ENCODE peak calls at places on chromosome 17, in seven cellular contexts. I is CD8-positive, alpha-beta memory T cell; R is lung; Z is iPS DF 6.9; D is A673; M is spleen; S is tibial nerve. B is an unnamed sample. For H3K27me3, the result is how much of the 10 kb centered on the place peaks cover.

GRCh38 chr17:55238197-55238930 is 26.4 kb upstream of the HLF start:
- DNase-seq in I (peak), R (peak), Z (peak), D (peak), M (peak), S (peak), B (peak)

GRCh38 chr17:11238710-11239109 is 2.3 kb upstream of the SHISA6 start:
- DNase-seq in I (no peak), R (no peak), Z (no peak), D (no peak), M (no peak), S (no peak), B (no peak)

GRCh38 chr17:59234631-59235030 is 14.3 kb downstream of the GDPD1 start:
- DNase-seq in I (no peak), R (no peak), Z (no peak), D (no peak), M (no peak), S (no peak), B (peak)

GRCh38 chr17:79792371-79792871 is 4.5 kb downstream of the CBX8 start:
- DNase-seq in I (no peak), R (no peak), Z (no peak), D (no peak), M (no peak), S (no peak), B (no peak)

GRCh38 chr17:61247438-61247837 is 152.2 kb upstream of the TBX2 start:
- DNase-seq in I (no peak), R (no peak), Z (no peak), D (no peak), M (no peak), S (peak), B (peak)

GRCh38 chr17:77909236-77909635 is 49.3 kb upstream of the TNRC6C start:
- DNase-seq in I (no peak), R (no peak), Z (no peak), D (no peak), M (peak), S (no peak), B (no peak)

GRCh38 chr17:2939714-2940351 is 123.6 kb downstream of the OR1D5 start:
- DNase-seq in I (no peak), R (no peak), Z (no peak), D (no peak), M (no peak), S (no peak), B (no peak)

GRCh38 chr17:43940630-43941029 is 1.6 kb downstream of the PPY start:
- DNase-seq in I (no peak), R (no peak), Z (no peak), D (peak), M (no peak), S (no peak), B (peak)

GRCh38 chr17:49210158-49211029 is at the start of the genes ABI3 and GNGT2:
- DNase-seq in I (peak), R (no peak), Z (no peak), D (peak), M (peak), S (no peak), B (peak)

GRCh38 chr17:48241131-48241591 is 133.6 kb downstream of the SNX11 start:
- DNase-seq in I (no peak), R (peak), Z (no peak), D (peak), M (no peak), S (no peak), B (peak)

GRCh38 chr17:45228121-45228941 is 6.6 kb downstream of the FMNL1 start:
- DNase-seq in I (peak), R (no peak), Z (no peak), D (no peak), M (peak), S (no peak), B (peak)

GRCh38 chr17:33457477-33457876 is 164.4 kb upstream of the ASIC2 start:
- DNase-seq in I (no peak), R (no peak), Z (no peak), D (no peak), M (no peak), S (no peak), B (no peak)

GRCh38 chr17:33463887-33464286 is 170.8 kb upstream of the ASIC2 start:
- DNase-seq in I (no peak), R (no peak), Z (no peak), D (no peak), M (no peak), S (no peak), B (peak)

GRCh38 chr17:33459078-33459940 is 166.2 kb upstream of the ASIC2 start:
- DNase-seq in I (no peak), R (no peak), Z (peak), D (no peak), M (no peak), S (no peak), B (peak)

GRCh38 chr17:33464669-33465275 is 171.7 kb upstream of the ASIC2 start:
- DNase-seq in I (no peak), R (no peak), Z (no peak), D (peak), M (no peak), S (no peak), B (peak)

DNA sequence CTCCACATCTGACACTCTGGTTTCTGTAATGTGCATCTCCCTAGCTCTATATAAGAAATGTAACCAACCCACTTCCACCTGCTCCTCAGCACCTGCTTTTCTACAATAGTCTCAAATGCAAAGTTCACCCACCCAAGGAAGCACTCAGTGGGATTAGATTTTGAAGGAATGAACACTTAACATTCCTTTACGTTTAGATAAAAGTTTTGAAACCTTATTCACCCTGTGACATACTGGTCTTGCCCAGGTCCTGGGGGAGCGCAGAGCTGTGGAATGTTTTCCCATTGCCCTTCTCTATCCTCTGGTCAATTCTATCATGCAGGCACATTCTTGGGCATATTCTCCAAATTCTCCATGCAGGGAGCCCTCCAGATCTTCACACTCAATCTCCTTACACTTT is 168.0 kb upstream of the ASIC2 start:
- DNase-seq in I (no peak), R (no peak), Z (no peak), D (no peak), M (no peak), S (no peak), B (peak)
- H3K27ac ChIP-seq in I (no peak), R (no peak), Z (no peak), D (no peak), M (no peak), S (no peak), B (peak)

GRCh38 chr17:19579192-19579668 is 45.6 kb downstream of the SLC47A1 start:
- DNase-seq in I (no peak), R (no peak), Z (no peak), D (no peak), M (no peak), S (no peak), B (no peak)
- H3K4me3 ChIP-seq in I (no peak), R (no peak), Z (peak), D (no peak), M (peak), S (no peak), B (no peak)

DNA sequence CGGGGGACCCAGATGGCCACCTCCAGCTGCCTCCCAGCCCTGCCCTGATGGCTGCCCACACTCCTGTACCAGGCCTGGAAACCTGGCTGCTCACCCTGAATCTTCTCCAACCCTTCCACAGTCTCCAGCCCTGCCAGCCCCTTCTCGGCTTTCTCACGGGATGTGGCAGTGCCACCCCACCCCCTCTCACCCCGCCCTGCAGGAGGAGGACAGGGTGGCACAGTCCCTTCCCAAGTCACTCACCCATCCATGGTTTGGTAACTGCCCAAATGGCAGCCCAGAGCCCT is 14.2 kb downstream of the MYBBP1A start:
- DNase-seq in I (no peak), R (no peak), Z (no peak), D (no peak), M (no peak), S (no peak), B (no peak)
- H3K27me3 ChIP-seq in I (under half), R (under half), Z (under half), D (under half), M (under half), S (under half), B (under half)

GRCh38 chr17:50634915-50635719 is 436 bp downstream of the ABCC3 start:
- DNase-seq in I (no peak), R (no peak), Z (no peak), D (no peak), M (no peak), S (no peak), B (no peak)
- H3K27ac ChIP-seq in I (no peak), R (no peak), Z (no peak), D (no peak), M (peak), S (peak), B (no peak)